ENCODE peak calls at places on chromosomes 5 and 9, in six cellular contexts. W is body of pancreas, J is NB4, S is RKO, G is tibial artery, M is progenitor cell of endocrine pancreas. A is an unnamed sample.

GRCh38 chr5:148261221-148261620 is 7.4 kb upstream of the SPINK13 start:
- DNase-seq in S (no peak), G (no peak), W (no peak), M (no peak), J (no peak), A (no peak)

GRCh38 chr5:134028496-134028895 is 23.7 kb upstream of the VDAC1 start:
- DNase-seq in G (no peak), S (no peak), M (no peak), J (no peak), W (no peak), A (no peak)

GRCh38 chr5:131786900-131787692 is 9.7 kb downstream of the FNIP1 start:
- DNase-seq in S (no peak), W (no peak), G (no peak), M (no peak), J (no peak), A (no peak)

GRCh38 chr5:170232786-170233185 is at the start of gene C5orf58:
- DNase-seq in M (no peak), W (no peak), G (no peak), S (no peak), J (no peak), A (no peak)

GRCh38 chr9:6051511-6051950 is 36.1 kb upstream of the RANBP6 start:
- DNase-seq in M (no peak), S (no peak), W (no peak), J (no peak), G (no peak), A (no peak)

GRCh38 chr9:5621327-5621726 is 7.6 kb upstream of the RIC1 start:
- DNase-seq in M (no peak), J (no peak), G (no peak), S (no peak), W (no peak), A (no peak)

GRCh38 chr5:109350537-109351270 is 59.1 kb downstream of the PJA2 start:
- DNase-seq in W (no peak), M (no peak), G (no peak), S (no peak), J (no peak), A (no peak)

GRCh38 chr5:177369050-177369912 is 11.6 kb downstream of the RGS14 start:
- DNase-seq in G (no peak), J (peak; percentile 34), W (peak; percentile 55), M (no peak), S (peak; percentile 60), A (no peak)

GRCh38 chr5:172872997-172873491 is 39.0 kb downstream of the ERGIC1 start:
- DNase-seq in J (no peak), M (no peak), G (peak; percentile 87), S (no peak), W (peak; percentile 76), A (no peak)